ENCODE peak calls at places on chromosomes 2 and 18, in four cellular contexts. W is GM12878, H is A549, R is HepG2. I is an unnamed sample.
A peak's percentile ranks its signal among the peaks of the same experiment; 100 is the strongest.

GRCh38 chr2:188244383-188244782 is 47.3 kb upstream of the GULP1 start:
- DNase-seq in H (peak; percentile 20), W (no peak), R (no peak), I (no peak)

GRCh38 chr2:231877533-231878456 is 48.4 kb downstream of the NPPC start:
- DNase-seq in W (no peak), H (peak; percentile 55), R (peak; percentile 53), I (no peak)

GRCh38 chr2:96906719-96907404 is 37.0 kb upstream of the SEMA4C start:
- DNase-seq in R (no peak), W (no peak), H (no peak), I (no peak)

GRCh38 chr2:64574871-64575270 is 50.7 kb downstream of the AFTPH start:
- DNase-seq in R (no peak), W (no peak), H (no peak), I (no peak)

GRCh38 chr2:64735504-64735903 is 81.8 kb upstream of the SERTAD2 start:
- DNase-seq in R (no peak), H (no peak), W (no peak), I (no peak)

GRCh38 chr2:12251121-12251520 is 465.6 kb upstream of the TRIB2 start:
- DNase-seq in R (no peak), H (no peak), W (no peak), I (no peak)

GRCh38 chr18:36589857-36590543 is 238.8 kb downstream of the TPGS2 start:
- DNase-seq in W (no peak), R (no peak), H (no peak), I (no peak)

GRCh38 chr2:127134833-127135830 is 28.2 kb upstream of the BIN1 start:
- DNase-seq in R (no peak), H (no peak), W (no peak), I (no peak)

GRCh38 chr18:78006006-78006802 is 756.6 kb downstream of the GALR1 start:
- DNase-seq in W (no peak), H (no peak), R (no peak), I (no peak)

GRCh38 chr2:200538139-200538538 is 12.1 kb downstream of the SGO2 start:
- DNase-seq in H (no peak), W (no peak), R (no peak), I (no peak)

GRCh38 chr2:173963323-173963816 is 1.8 kb downstream of the SP3 start:
- DNase-seq in H (peak; percentile 76), W (no peak), R (peak; percentile 71), I (no peak)

GRCh38 chr2:74261204-74261864 is 62.9 kb downstream of the MTHFD2 start:
- DNase-seq in H (peak; percentile 52), R (peak; percentile 67), W (no peak), I (no peak)

GRCh38 chr2:135797497-135798274 is 39.3 kb downstream of the LCT start:
- DNase-seq in H (peak; percentile 82), R (peak; percentile 68), W (peak; percentile 36), I (peak; percentile 86)

GRCh38 chr2:12702661-12703121 is 14.0 kb upstream of the TRIB2 start:
- DNase-seq in R (no peak), H (no peak), W (no peak), I (no peak)

GRCh38 chr18:1513519-1513918 is 608.8 kb downstream of the ADCYAP1 start:
- DNase-seq in W (no peak), R (peak; percentile 3), H (no peak), I (peak; percentile 55)

GRCh38 chr18:2656237-2657042 is 914 bp downstream of the SMCHD1 start:
- DNase-seq in H (peak; percentile 13), W (no peak), R (peak; percentile 15), I (peak; percentile 44)

GRCh38 chr2:74560591-74560990 is 6.1 kb downstream of the DOK1 start:
- DNase-seq in W (no peak), R (no peak), H (no peak), I (no peak)

GRCh38 chr2:11050565-11050964 is 104.7 kb upstream of the SLC66A3 start:
- DNase-seq in H (no peak), W (no peak), R (no peak), I (no peak)

GRCh38 chr2:86396304-86396785 is 44.8 kb upstream of the KDM3A start:
- DNase-seq in R (peak; percentile 51), W (no peak), H (peak; percentile 72), I (peak; percentile 24)

GRCh38 chr2:10278029-10278762 is 24.5 kb upstream of the HPCAL1 start:
- DNase-seq in W (no peak), R (peak; percentile 87), H (no peak), I (peak; percentile 87)

GRCh38 chr2:228613133-228613532 is 431.6 kb upstream of the SPHKAP start:
- DNase-seq in R (no peak), W (peak; percentile 15), H (peak; percentile 5), I (no peak)

GRCh38 chr2:135893374-135893794 is 17.1 kb upstream of the MCM6 start:
- DNase-seq in W (no peak), R (no peak), H (no peak), I (no peak)

GRCh38 chr2:204258900-204259299 is 286.4 kb upstream of the PARD3B start:
- DNase-seq in W (no peak), H (no peak), R (no peak), I (no peak)

GRCh38 chr2:208174144-208174543 is 10.8 kb upstream of the CRYGA start:
- DNase-seq in R (no peak), H (no peak), W (no peak), I (no peak)

GRCh38 chr2:241909769-241910168 is 40.2 kb downstream of the RTP5 start:
- DNase-seq in W (no peak), H (no peak), R (no peak), I (no peak)

GRCh38 chr2:176423819-176424218 is 154.6 kb downstream of the MTX2 start:
- DNase-seq in W (no peak), R (no peak), H (no peak), I (no peak)

GRCh38 chr2:241858206-241859016 is at the start of gene PDCD1:
- DNase-seq in H (no peak), R (peak; percentile 31), W (no peak), I (peak; percentile 84)

GRCh38 chr2:226583715-226584114 is 215.9 kb downstream of the IRS1 start:
- DNase-seq in W (no peak), R (peak; percentile 94), H (peak; percentile 71), I (no peak)

GRCh38 chr2:2646312-2647051 is 315.4 kb upstream of the MYT1L start:
- DNase-seq in W (no peak), H (no peak), R (no peak), I (no peak)

GRCh38 chr2:230759481-230760191 is 47.0 kb downstream of the CAB39 start:
- DNase-seq in W (no peak), H (no peak), R (no peak), I (no peak)

GRCh38 chr2:20667531-20668401 is 822 bp downstream of the GDF7 start:
- DNase-seq in W (no peak), R (no peak), H (no peak), I (no peak)

GRCh38 chr2:64846175-64846574 is 143.0 kb upstream of the SLC1A4 start:
- DNase-seq in H (no peak), W (no peak), R (no peak), I (no peak)

GRCh38 chr2:173571887-173572680 is 217.4 kb downstream of the CDCA7 start:
- DNase-seq in R (no peak), W (no peak), H (no peak), I (no peak)

GRCh38 chr2:116924509-116924908 is 890.0 kb upstream of the DDX18 start:
- DNase-seq in W (no peak), H (no peak), R (no peak), I (no peak)
- TF ChIP-seq JUNB in W (no peak), H (no peak), R (no peak), I (no peak)

DNA sequence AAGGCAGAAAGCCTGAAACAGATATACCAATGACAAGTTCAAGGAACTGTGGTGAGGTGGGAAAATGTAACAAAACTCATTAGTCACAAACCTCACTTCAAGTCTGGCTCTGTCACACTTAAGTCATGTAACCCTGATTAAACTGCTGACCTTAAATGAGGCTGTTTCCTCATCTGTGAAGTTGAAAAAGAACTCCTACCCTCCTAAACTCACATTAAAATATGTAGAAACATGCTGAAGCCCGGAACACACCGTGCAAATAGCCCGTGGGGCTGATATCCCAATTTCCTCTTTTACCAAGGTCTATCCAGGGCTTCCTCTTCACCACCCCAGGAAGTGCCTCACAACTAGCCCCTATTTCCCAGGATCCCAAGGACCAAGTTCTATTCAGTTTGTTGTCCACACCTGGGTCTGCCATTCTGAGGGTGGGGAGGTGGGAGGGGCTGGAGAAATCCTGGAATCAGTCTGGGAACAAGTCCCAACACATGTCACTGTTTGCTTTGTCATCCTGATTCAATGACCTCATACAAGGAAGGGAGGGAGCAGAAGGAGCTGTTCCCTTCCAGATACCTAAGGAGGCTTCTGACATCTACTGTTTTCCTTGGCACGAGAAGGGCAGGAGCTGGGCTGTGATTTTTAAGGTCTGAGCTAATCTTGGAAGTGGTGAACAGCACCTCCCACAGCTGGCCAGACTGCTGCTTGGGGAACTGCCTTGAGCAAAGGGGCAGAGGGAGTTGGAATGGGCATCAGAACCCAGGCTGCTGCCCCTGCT is 42.3 kb downstream of the SLC4A1AP start:
- DNase-seq in R (peak; percentile 53), W (no peak), H (peak; percentile 98), I (peak; percentile 28)
- TF ChIP-seq USF2 in R (no peak), W (no peak), H (no peak), I (no peak)

GRCh38 chr18:47844828-47845227 is 85.6 kb downstream of the SMAD2 start:
- DNase-seq in W (no peak), H (no peak), R (no peak), I (no peak)

GRCh38 chr18:47846431-47846830 is 84.0 kb downstream of the SMAD2 start:
- DNase-seq in W (no peak), H (no peak), R (no peak), I (no peak)

DNA sequence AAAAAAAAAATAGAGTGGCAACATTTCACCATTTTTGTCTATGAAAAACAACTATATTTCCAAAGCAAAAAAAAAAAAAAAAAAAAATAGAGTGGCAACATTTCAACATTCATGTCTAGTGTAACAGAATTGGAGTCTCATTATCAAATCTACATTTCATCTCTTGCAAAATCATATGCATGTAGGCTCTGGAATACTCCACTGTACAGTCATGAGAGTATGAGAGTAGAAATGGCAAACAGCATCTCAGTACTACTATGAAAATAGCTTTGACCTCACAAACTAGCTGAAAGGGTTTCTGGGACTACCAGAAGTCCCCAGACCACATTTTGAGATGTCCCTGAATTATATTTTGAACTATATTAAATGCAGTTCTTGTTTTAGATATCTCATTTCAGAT is 82.8 kb downstream of the SMAD2 start:
- DNase-seq in R (no peak), W (no peak), H (no peak), I (no peak)
- TF ChIP-seq JUNB in R (no peak), W (no peak), H (no peak), I (no peak)

GRCh38 chr2:219082332-219082958 is 21.7 kb upstream of the IHH start:
- DNase-seq in W (no peak), R (no peak), H (no peak), I (no peak)

GRCh38 chr2:219086215-219086614 is 25.5 kb upstream of the IHH start:
- DNase-seq in W (no peak), R (no peak), H (no peak), I (no peak)

GRCh38 chr2:219081701-219082331 is 21.1 kb upstream of the IHH start:
- DNase-seq in W (no peak), R (peak; percentile 58), H (no peak), I (no peak)

GRCh38 chr2:219087371-219087770 is 26.6 kb upstream of the IHH start:
- DNase-seq in H (no peak), R (no peak), W (no peak), I (no peak)

DNA sequence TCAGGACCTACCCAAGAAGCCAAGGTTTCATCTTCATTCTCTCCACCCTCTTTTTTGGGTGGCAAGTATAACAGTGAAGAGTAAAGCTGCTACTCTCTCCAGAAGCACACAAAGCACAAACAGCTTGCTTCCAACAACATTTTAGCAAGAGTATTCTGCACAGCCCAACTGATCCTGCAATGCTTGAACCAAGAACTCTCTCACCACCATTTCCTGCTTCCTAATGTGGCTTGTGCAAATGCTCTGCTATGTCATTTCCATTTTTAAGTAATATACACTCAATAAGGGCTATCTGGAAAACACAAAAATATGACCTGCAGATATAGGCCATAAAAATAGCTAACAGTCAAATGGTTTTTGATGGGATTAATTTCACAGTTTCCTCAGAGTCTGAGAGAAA is 24.1 kb upstream of the IHH start:
- DNase-seq in H (no peak), W (no peak), R (no peak), I (no peak)
- TF ChIP-seq USF2 in H (no peak), W (no peak), R (no peak), I (no peak)